ENCODE peak calls at places on chromosomes 1 and 21, in six cellular contexts. One of them, this sample, is unnamed.

GRCh38 chr1:156104065-156104810 is 10.3 kb upstream of the LMNA start:
- DNase-seq in GM23248: peak; percentile 97
- DNase-seq in pancreas: peak; percentile 78
- DNase-seq in IMR-90: peak; percentile 80
- DNase-seq in stomach: peak; percentile 70
- DNase-seq in aorta: peak; percentile 94
- DNase-seq in this sample: peak; percentile 76

GRCh38 chr1:89311757-89312156 is 39.1 kb upstream of the GBP5 start:
- DNase-seq in GM23248: no peak
- DNase-seq in pancreas: no peak
- DNase-seq in IMR-90: no peak
- DNase-seq in stomach: no peak
- DNase-seq in aorta: no peak
- DNase-seq in this sample: peak; percentile 34

GRCh38 chr1:223827193-223827663 is 18.5 kb downstream of the TP53BP2 start:
- DNase-seq in GM23248: peak; percentile 60
- DNase-seq in pancreas: no peak
- DNase-seq in IMR-90: peak; percentile 59
- DNase-seq in stomach: no peak
- DNase-seq in aorta: no peak
- DNase-seq in this sample: no peak

GRCh38 chr1:51960262-51960661 is 30.2 kb downstream of the RAB3B start:
- DNase-seq in GM23248: peak; percentile 14
- DNase-seq in pancreas: no peak
- DNase-seq in IMR-90: no peak
- DNase-seq in stomach: no peak
- DNase-seq in aorta: no peak
- DNase-seq in this sample: no peak

GRCh38 chr1:64903593-64903992 is 62.8 kb downstream of the JAK1 start:
- DNase-seq in GM23248: no peak
- DNase-seq in pancreas: no peak
- DNase-seq in IMR-90: no peak
- DNase-seq in stomach: no peak
- DNase-seq in aorta: no peak
- DNase-seq in this sample: no peak

GRCh38 chr1:228085287-228085926 is 2.9 kb downstream of the ARF1 start:
- DNase-seq in GM23248: peak; percentile 92
- DNase-seq in pancreas: no peak
- DNase-seq in IMR-90: peak; percentile 84
- DNase-seq in stomach: no peak
- DNase-seq in aorta: peak; percentile 49
- DNase-seq in this sample: no peak

GRCh38 chr1:241611063-241611462 is 29.1 kb downstream of the CHML start:
- DNase-seq in GM23248: peak; percentile 69
- DNase-seq in pancreas: no peak
- DNase-seq in IMR-90: peak; percentile 79
- DNase-seq in stomach: no peak
- DNase-seq in aorta: no peak
- DNase-seq in this sample: no peak

GRCh38 chr1:180098242-180098995 is 56.2 kb upstream of the QSOX1 start:
- DNase-seq in GM23248: peak; percentile 91
- DNase-seq in pancreas: no peak
- DNase-seq in IMR-90: peak; percentile 95
- DNase-seq in stomach: no peak
- DNase-seq in aorta: no peak
- DNase-seq in this sample: no peak

GRCh38 chr1:172832332-172832731 is 173.4 kb downstream of the FASLG start:
- DNase-seq in GM23248: no peak
- DNase-seq in pancreas: no peak
- DNase-seq in IMR-90: no peak
- DNase-seq in stomach: no peak
- DNase-seq in aorta: no peak
- DNase-seq in this sample: no peak

GRCh38 chr1:221335161-221336101 is 406.5 kb downstream of the DUSP10 start:
- DNase-seq in GM23248: peak; percentile 87
- DNase-seq in pancreas: no peak
- DNase-seq in IMR-90: peak; percentile 69
- DNase-seq in stomach: no peak
- DNase-seq in aorta: no peak
- DNase-seq in this sample: no peak

GRCh38 chr1:236018885-236019453 is 45.9 kb downstream of the NID1 start:
- DNase-seq in GM23248: peak; percentile 77
- DNase-seq in pancreas: peak; percentile 30
- DNase-seq in IMR-90: peak; percentile 36
- DNase-seq in stomach: peak; percentile 50
- DNase-seq in aorta: peak; percentile 83
- DNase-seq in this sample: peak; percentile 77

GRCh38 chr1:54081306-54082270 is 28.2 kb downstream of the TCEANC2 start:
- DNase-seq in GM23248: peak; percentile 76
- DNase-seq in pancreas: peak; percentile 79
- DNase-seq in IMR-90: peak; percentile 67
- DNase-seq in stomach: peak; percentile 79
- DNase-seq in aorta: peak; percentile 79
- DNase-seq in this sample: peak; percentile 26

GRCh38 chr21:17501107-17502006 is 11.5 kb upstream of the CXADR start:
- DNase-seq in GM23248: no peak
- DNase-seq in pancreas: no peak
- DNase-seq in IMR-90: no peak
- DNase-seq in stomach: no peak
- DNase-seq in aorta: no peak
- DNase-seq in this sample: no peak

GRCh38 chr1:231295938-231296337 is 41.7 kb downstream of the EXOC8 start:
- DNase-seq in GM23248: no peak
- DNase-seq in pancreas: no peak
- DNase-seq in IMR-90: no peak
- DNase-seq in stomach: no peak
- DNase-seq in aorta: no peak
- DNase-seq in this sample: no peak

GRCh38 chr1:91018006-91018405 is 3.8 kb downstream of the ZNF644 start:
- DNase-seq in GM23248: peak; percentile 51
- DNase-seq in pancreas: no peak
- DNase-seq in IMR-90: no peak
- DNase-seq in stomach: no peak
- DNase-seq in aorta: no peak
- DNase-seq in this sample: no peak

GRCh38 chr1:228289239-228289849 is 81.5 kb downstream of the OBSCN start:
- DNase-seq in GM23248: no peak
- DNase-seq in pancreas: no peak
- DNase-seq in IMR-90: no peak
- DNase-seq in stomach: no peak
- DNase-seq in aorta: peak; percentile 57
- DNase-seq in this sample: no peak

GRCh38 chr21:38631676-38632075 is 133.4 kb upstream of the ERG start:
- DNase-seq in GM23248: peak; percentile 87
- DNase-seq in pancreas: no peak
- DNase-seq in IMR-90: no peak
- DNase-seq in stomach: no peak
- DNase-seq in aorta: no peak
- DNase-seq in this sample: no peak

GRCh38 chr1:53575948-53576305 is 116.7 kb downstream of the DMRTB1 start:
- DNase-seq in GM23248: no peak
- DNase-seq in pancreas: no peak
- DNase-seq in IMR-90: no peak
- DNase-seq in stomach: no peak
- DNase-seq in aorta: peak; percentile 52
- DNase-seq in this sample: no peak

GRCh38 chr1:201175820-201176500 is 14.7 kb upstream of the IGFN1 start:
- DNase-seq in GM23248: no peak
- DNase-seq in pancreas: no peak
- DNase-seq in IMR-90: no peak
- DNase-seq in stomach: no peak
- DNase-seq in aorta: no peak
- DNase-seq in this sample: no peak

DNA sequence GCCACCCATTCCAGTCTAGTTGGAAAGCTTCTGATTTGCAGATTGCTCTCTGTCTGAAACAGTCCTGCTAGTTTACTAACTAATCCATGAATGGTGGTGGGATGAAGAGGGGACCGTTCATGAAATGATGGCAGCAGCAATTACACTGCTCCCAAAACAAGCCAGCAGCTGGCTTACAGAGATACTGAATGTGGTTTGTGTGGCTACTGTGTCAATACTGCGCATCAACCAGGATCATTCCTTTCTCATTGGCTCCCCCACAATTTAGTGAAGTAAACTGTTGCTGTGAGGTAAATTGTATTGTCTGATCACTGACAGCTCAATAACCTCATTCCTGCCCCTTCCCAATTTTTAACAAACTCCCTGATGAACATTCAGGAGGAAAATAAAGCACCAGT is 191.3 kb upstream of the LMO4 start:
- DNase-seq in GM23248: no peak
- DNase-seq in pancreas: no peak
- DNase-seq in IMR-90: no peak
- DNase-seq in stomach: no peak
- DNase-seq in aorta: no peak
- DNase-seq in this sample: no peak
- H3K27ac ChIP-seq in GM23248: no peak overlapping the region
- H3K27ac ChIP-seq in pancreas: no peak overlapping the region
- H3K27ac ChIP-seq in IMR-90: no peak overlapping the region
- H3K27ac ChIP-seq in stomach: no peak overlapping the region
- H3K27ac ChIP-seq in aorta: no peak overlapping the region
- H3K27ac ChIP-seq in this sample: no peak overlapping the region

GRCh38 chr1:224928906-224929305 is 569 bp upstream of the DNAH14 start:
- DNase-seq in GM23248: no peak
- DNase-seq in pancreas: no peak
- DNase-seq in IMR-90: no peak
- DNase-seq in stomach: no peak
- DNase-seq in aorta: no peak
- DNase-seq in this sample: no peak
- H3K4me3 ChIP-seq in GM23248: peak overlapping the region; percentile 66
- H3K4me3 ChIP-seq in pancreas: no peak overlapping the region
- H3K4me3 ChIP-seq in IMR-90: no peak overlapping the region
- H3K4me3 ChIP-seq in stomach: peak overlapping the region; percentile 57
- H3K4me3 ChIP-seq in aorta: no peak overlapping the region
- H3K4me3 ChIP-seq in this sample: no peak overlapping the region

DNA sequence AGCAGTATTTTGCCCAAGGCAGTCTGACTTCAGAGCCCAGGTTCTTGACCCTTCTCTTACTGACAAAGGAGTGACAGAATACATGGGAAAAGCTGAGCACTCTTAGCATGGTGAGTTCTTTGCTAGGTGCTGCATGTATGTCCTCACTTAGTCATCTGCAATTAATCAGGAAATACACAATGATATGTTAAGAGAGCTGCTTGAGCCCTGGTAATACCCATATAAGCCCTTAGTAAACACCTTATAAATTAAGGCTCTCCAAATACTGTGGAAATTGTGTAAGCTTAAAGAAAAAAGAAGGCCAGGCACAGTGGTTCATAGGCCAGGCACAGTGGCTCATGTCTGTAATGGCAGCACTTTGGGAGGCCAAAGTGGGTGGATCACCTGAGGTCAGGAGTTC is 14.0 kb upstream of the TMEM81 start:
- DNase-seq in GM23248: no peak
- DNase-seq in pancreas: no peak
- DNase-seq in IMR-90: no peak
- DNase-seq in stomach: no peak
- DNase-seq in aorta: no peak
- DNase-seq in this sample: no peak
- H3K36me3 ChIP-seq in GM23248: peaks cover 87% of the 10 kb centered on the region
- H3K36me3 ChIP-seq in pancreas: peaks cover 87% of the 10 kb centered on the region
- H3K36me3 ChIP-seq in IMR-90: peaks cover 40% of the 10 kb centered on the region
- H3K36me3 ChIP-seq in stomach: peaks cover 83% of the 10 kb centered on the region
- H3K36me3 ChIP-seq in aorta: peaks cover 10% of the 10 kb centered on the region
- H3K36me3 ChIP-seq in this sample: peaks cover 98% of the 10 kb centered on the region

GRCh38 chr1:226082959-226083302 is 20.4 kb downstream of the H3-3A start:
- DNase-seq in GM23248: peak; percentile 83
- DNase-seq in pancreas: peak; percentile 73
- DNase-seq in IMR-90: no peak
- DNase-seq in stomach: peak; percentile 64
- DNase-seq in aorta: peak; percentile 89
- DNase-seq in this sample: peak; percentile 57
- H3K27ac ChIP-seq in GM23248: peak overlapping the region; percentile 41
- H3K27ac ChIP-seq in pancreas: peak overlapping the region; percentile 75
- H3K27ac ChIP-seq in IMR-90: peak overlapping the region; percentile 53
- H3K27ac ChIP-seq in stomach: peak overlapping the region; percentile 87
- H3K27ac ChIP-seq in aorta: peak overlapping the region; percentile 35
- H3K27ac ChIP-seq in this sample: no peak overlapping the region

GRCh38 chr21:33019516-33019884 is 6.2 kb upstream of the OLIG2 start:
- DNase-seq in GM23248: no peak
- DNase-seq in pancreas: no peak
- DNase-seq in IMR-90: no peak
- DNase-seq in stomach: no peak
- DNase-seq in aorta: no peak
- DNase-seq in this sample: no peak
- H3K4me3 ChIP-seq in GM23248: no peak overlapping the region
- H3K4me3 ChIP-seq in pancreas: no peak overlapping the region
- H3K4me3 ChIP-seq in IMR-90: no peak overlapping the region
- H3K4me3 ChIP-seq in stomach: peak overlapping the region; percentile 18
- H3K4me3 ChIP-seq in aorta: no peak overlapping the region
- H3K4me3 ChIP-seq in this sample: peak overlapping the region; percentile 14

DNA sequence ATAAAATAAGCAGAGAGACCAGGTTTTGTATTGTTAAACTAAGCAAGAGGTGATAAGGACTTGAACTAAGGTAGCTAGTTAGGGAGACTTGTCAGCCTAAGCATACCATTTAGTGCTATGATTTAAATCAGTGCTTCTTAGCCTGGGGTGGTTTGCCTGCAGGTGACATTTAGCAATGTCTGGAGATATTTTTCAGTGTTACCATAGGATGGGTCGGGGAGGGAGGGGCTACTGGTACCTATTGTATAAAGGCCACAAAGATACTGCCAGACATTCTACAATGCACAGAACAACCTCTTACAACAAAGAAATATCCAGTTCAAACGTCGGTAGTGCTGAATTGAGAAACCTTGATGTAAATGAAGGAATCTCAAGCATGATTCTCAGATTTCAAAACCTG is 3.3 kb downstream of the ATP5PB start:
- DNase-seq in GM23248: no peak
- DNase-seq in pancreas: no peak
- DNase-seq in IMR-90: no peak
- DNase-seq in stomach: no peak
- DNase-seq in aorta: no peak
- DNase-seq in this sample: no peak
- H3K36me3 ChIP-seq in GM23248: peaks cover 36% of the 10 kb centered on the region
- H3K36me3 ChIP-seq in pancreas: peaks cover 16% of the 10 kb centered on the region
- H3K36me3 ChIP-seq in IMR-90: peaks cover 11% of the 10 kb centered on the region
- H3K36me3 ChIP-seq in stomach: peaks cover 9% of the 10 kb centered on the region
- H3K36me3 ChIP-seq in aorta: no peaks in the 10 kb centered on the region
- H3K36me3 ChIP-seq in this sample: peaks cover 46% of the 10 kb centered on the region

DNA sequence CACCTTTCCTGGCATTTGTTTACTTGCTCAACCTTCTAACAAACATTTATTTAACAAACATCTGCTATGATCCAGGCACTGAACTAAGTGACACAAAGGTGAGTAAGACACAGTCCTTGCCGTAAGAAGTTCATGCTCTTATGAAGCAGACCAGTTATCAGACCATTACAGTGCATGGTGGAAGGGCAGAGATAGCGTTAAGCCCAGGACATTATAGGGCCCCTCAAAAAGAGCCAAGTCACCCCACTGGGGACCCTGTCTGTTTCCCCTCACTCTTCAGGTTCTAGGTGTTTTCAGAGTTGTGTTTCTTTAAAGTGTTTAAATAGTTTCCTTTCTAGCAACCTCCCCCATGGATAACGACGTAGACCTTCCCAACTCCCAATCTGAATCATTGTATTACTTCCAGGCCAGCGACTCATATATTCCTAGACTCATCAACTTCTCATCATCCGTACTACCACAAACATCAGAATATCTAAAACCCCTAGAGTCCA is 39.3 kb downstream of the TCP10L start:
- DNase-seq in GM23248: peak; percentile 68
- DNase-seq in pancreas: no peak
- DNase-seq in IMR-90: peak; percentile 47
- DNase-seq in stomach: no peak
- DNase-seq in aorta: no peak
- DNase-seq in this sample: no peak
- H3K27ac ChIP-seq in GM23248: no peak overlapping the region
- H3K27ac ChIP-seq in pancreas: no peak overlapping the region
- H3K27ac ChIP-seq in IMR-90: no peak overlapping the region
- H3K27ac ChIP-seq in stomach: no peak overlapping the region
- H3K27ac ChIP-seq in aorta: no peak overlapping the region
- H3K27ac ChIP-seq in this sample: no peak overlapping the region

GRCh38 chr1:68229927-68230812 is 2.2 kb downstream of the WLS start:
- DNase-seq in GM23248: peak; percentile 47
- DNase-seq in pancreas: no peak
- DNase-seq in IMR-90: peak; percentile 47
- DNase-seq in stomach: no peak
- DNase-seq in aorta: no peak
- DNase-seq in this sample: no peak
- H3K4me3 ChIP-seq in GM23248: peak overlapping the region; percentile 80
- H3K4me3 ChIP-seq in pancreas: peak overlapping the region; percentile 45
- H3K4me3 ChIP-seq in IMR-90: peak overlapping the region; percentile 82
- H3K4me3 ChIP-seq in stomach: peak overlapping the region; percentile 74
- H3K4me3 ChIP-seq in aorta: peak overlapping the region; percentile 36
- H3K4me3 ChIP-seq in this sample: peak overlapping the region; percentile 89

This sample was measured in heart right ventricle.